ENCODE peak calls at places on chromosomes 4 and X, in eight cellular contexts. P, I, W, K, Q, H, Y and X are unnamed samples.

GRCh38 chr4:93828332-93828829 is at the start of gene ATOH1:
- DNase-seq in I (no peak), Y (peak; percentile 77), K (peak; percentile 39), P (peak; percentile 4), W (peak; percentile 15), Q (no peak), H (no peak), X (no peak)

GRCh38 chrX:17032351-17032750 is 85.9 kb downstream of the REPS2 start:
- DNase-seq in H (no peak), I (no peak), W (peak; percentile 68), Y (no peak), P (peak; percentile 54), K (no peak), Q (peak; percentile 91), X (no peak)

GRCh38 chr4:139582044-139582443 is 26.0 kb upstream of the SETD7 start:
- DNase-seq in I (no peak), H (no peak), W (no peak), P (peak; percentile 75), Y (no peak), Q (no peak), K (no peak), X (no peak)

GRCh38 chrX:118974908-118975671 is 672 bp downstream of the LONRF3 start:
- DNase-seq in Q (no peak), W (peak; percentile 58), Y (peak; percentile 63), P (no peak), H (no peak), I (peak; percentile 19), K (peak; percentile 30), X (peak; percentile 50)

GRCh38 chrX:29487714-29488113 is 727.6 kb upstream of the MAGEB2 start:
- DNase-seq in Q (no peak), P (peak; percentile 10), I (no peak), W (no peak), Y (no peak), H (no peak), K (no peak), X (no peak)

GRCh38 chr4:15110120-15110571 is 107.9 kb downstream of the CPEB2 start:
- DNase-seq in Q (no peak), H (no peak), Y (no peak), I (no peak), W (no peak), P (no peak), K (no peak), X (no peak)

GRCh38 chr4:77600521-77601451 is 4.8 kb upstream of the CXCL13 start:
- DNase-seq in P (peak; percentile 64), W (peak; percentile 43), Y (peak; percentile 17), Q (peak; percentile 37), H (no peak), I (peak; percentile 47), K (peak; percentile 21), X (peak; percentile 41)

GRCh38 chrX:154351183-154352011 is 23.0 kb downstream of the FLNA start:
- DNase-seq in P (no peak), K (peak; percentile 5), Q (no peak), I (no peak), W (no peak), H (no peak), Y (peak; percentile 63), X (no peak)

GRCh38 chrX:46634577-46634976 is 61.0 kb downstream of the CHST7 start:
- DNase-seq in H (no peak), W (no peak), Y (no peak), I (peak; percentile 75), Q (no peak), K (no peak), P (no peak), X (no peak)

GRCh38 chr4:84470204-84470785 is 28.8 kb downstream of the NKX6-1 start:
- DNase-seq in I (peak; percentile 20), P (peak; percentile 26), W (no peak), Q (no peak), Y (no peak), K (no peak), H (no peak), X (no peak)

GRCh38 chr4:88880501-88881226 is 176.3 kb downstream of the FAM13A start:
- DNase-seq in W (no peak), I (no peak), P (no peak), H (no peak), K (peak; percentile 86), Y (peak; percentile 37), Q (no peak), X (no peak)

GRCh38 chr4:123453006-123453685 is 56.6 kb downstream of the SPRY1 start:
- DNase-seq in I (no peak), K (no peak), H (no peak), W (no peak), Q (peak; percentile 33), P (peak; percentile 46), Y (no peak), X (no peak)

GRCh38 chr4:7342581-7343352 is 92.0 kb downstream of the PSAPL1 start:
- DNase-seq in P (no peak), H (no peak), I (no peak), K (no peak), W (no peak), Y (no peak), Q (no peak), X (no peak)

GRCh38 chr4:33739886-33740285 is 2504.4 kb downstream of the ARAP2 start:
- DNase-seq in Y (no peak), H (no peak), K (no peak), W (no peak), P (no peak), Q (no peak), I (no peak), X (no peak)

GRCh38 chrX:134526399-134526798 is 66.4 kb downstream of the HPRT1 start:
- DNase-seq in W (no peak), Y (no peak), Q (peak; percentile 9), P (no peak), I (no peak), H (no peak), K (no peak), X (no peak)

GRCh38 chrX:41095962-41096955 is 11.0 kb downstream of the USP9X start:
- DNase-seq in K (no peak), H (no peak), I (no peak), Q (no peak), W (no peak), Y (no peak), P (no peak), X (no peak)

GRCh38 chrX:40478457-40479065 is 102.2 kb upstream of the ATP6AP2 start:
- DNase-seq in I (no peak), Q (no peak), H (no peak), Y (no peak), P (no peak), K (no peak), W (no peak), X (no peak)

GRCh38 chr4:81491943-81492342 is 20.2 kb upstream of the RASGEF1B start:
- DNase-seq in K (no peak), Y (no peak), P (peak; percentile 62), Q (peak; percentile 4), H (no peak), I (no peak), W (no peak), X (no peak)